ENCODE peak calls at places on chromosome 6, in eight cellular contexts. D is psoas muscle; Y is AG04449; J is CD8-positive, alpha-beta T cell; P is astrocyte of the cerebellum; L is SK-N-SH; A is uterus; W is neural progenitor cell. O is an unnamed sample.

GRCh38 chr6:139988702-139989101 is 614.3 kb upstream of the CITED2 start:
- DNase-seq in D (no peak), Y (no peak), J (no peak), P (no peak), L (no peak), A (no peak), W (no peak), O (no peak)

GRCh38 chr6:13664703-13665352 is 46.8 kb downstream of the RANBP9 start:
- DNase-seq in D (no peak), Y (no peak), J (no peak), P (no peak), L (no peak), A (no peak), W (no peak), O (no peak)

GRCh38 chr6:130973521-130974277 is 89.3 kb downstream of the EPB41L2 start:
- DNase-seq in D (no peak), Y (no peak), J (no peak), P (no peak), L (no peak), A (no peak), W (no peak), O (no peak)

GRCh38 chr6:11258260-11259237 is 26.1 kb upstream of the NEDD9 start:
- DNase-seq in D (no peak), Y (no peak), J (no peak), P (peak), L (no peak), A (no peak), W (no peak), O (no peak)

GRCh38 chr6:140538926-140539325 is 1164.5 kb upstream of the CITED2 start:
- DNase-seq in D (no peak), Y (no peak), J (no peak), P (no peak), L (no peak), A (no peak), W (no peak), O (no peak)

GRCh38 chr6:31065556-31065955 is 46.8 kb downstream of the C6orf15 start:
- DNase-seq in D (no peak), Y (no peak), J (no peak), P (no peak), L (no peak), A (no peak), W (no peak), O (no peak)

GRCh38 chr6:37177083-37177949 is 7.4 kb downstream of the PIM1 start:
- DNase-seq in D (no peak), Y (no peak), J (no peak), P (no peak), L (no peak), A (no peak), W (no peak), O (no peak)

GRCh38 chr6:26270903-26271639 is 93.9 kb upstream of the BTN3A2 start:
- DNase-seq in D (peak), Y (no peak), J (peak), P (peak), L (peak), A (peak), W (peak), O (peak)

GRCh38 chr6:45676376-45676775 is 298.6 kb upstream of the SUPT3H start:
- DNase-seq in D (no peak), Y (no peak), J (no peak), P (no peak), L (no peak), A (no peak), W (no peak), O (no peak)

GRCh38 chr6:28651161-28651560 is 125.5 kb downstream of the GPX5 start:
- DNase-seq in D (no peak), Y (no peak), J (no peak), P (no peak), L (no peak), A (no peak), W (no peak), O (no peak)

GRCh38 chr6:158311193-158311592 is 1.1 kb upstream of the TULP4 start:
- DNase-seq in D (no peak), Y (no peak), J (no peak), P (no peak), L (no peak), A (no peak), W (no peak), O (no peak)

GRCh38 chr6:109339906-109340678 is 42.2 kb downstream of the CD164 start:
- DNase-seq in D (no peak), Y (no peak), J (no peak), P (no peak), L (no peak), A (no peak), W (no peak), O (no peak)

GRCh38 chr6:31888281-31889258 is 8.9 kb downstream of the EHMT2 start:
- DNase-seq in D (no peak), Y (no peak), J (peak), P (no peak), L (peak), A (no peak), W (peak), O (no peak)

GRCh38 chr6:163457637-163458561 is 43.4 kb downstream of the QKI start:
- DNase-seq in D (no peak), Y (peak), J (no peak), P (peak), L (no peak), A (no peak), W (no peak), O (peak)

GRCh38 chr6:19301980-19302379 is 535.2 kb upstream of the ID4 start:
- DNase-seq in D (no peak), Y (no peak), J (no peak), P (no peak), L (no peak), A (no peak), W (peak), O (no peak)

GRCh38 chr6:51414361-51414760 is 595.7 kb downstream of the TFAP2B start:
- DNase-seq in D (no peak), Y (no peak), J (no peak), P (no peak), L (no peak), A (no peak), W (no peak), O (no peak)

GRCh38 chr6:51684038-51684437 is 403.4 kb downstream of the PKHD1 start:
- DNase-seq in D (no peak), Y (no peak), J (no peak), P (no peak), L (no peak), A (no peak), W (no peak), O (no peak)

GRCh38 chr6:11414564-11414963 is 123.0 kb upstream of the TMEM170B start:
- DNase-seq in D (no peak), Y (no peak), J (no peak), P (no peak), L (no peak), A (no peak), W (no peak), O (no peak)

GRCh38 chr6:106885659-106886058 is 88.9 kb downstream of the CD24 start:
- DNase-seq in D (no peak), Y (no peak), J (no peak), P (no peak), L (no peak), A (no peak), W (no peak), O (no peak)

GRCh38 chr6:166221040-166221439 is 53.4 kb upstream of the TBXT start:
- DNase-seq in D (no peak), Y (no peak), J (no peak), P (no peak), L (no peak), A (no peak), W (no peak), O (no peak)

GRCh38 chr6:30325150-30325872 is 1.4 kb upstream of the TRIM39 start:
- DNase-seq in D (no peak), Y (no peak), J (no peak), P (no peak), L (peak), A (no peak), W (peak), O (no peak)

GRCh38 chr6:36426622-36427021 is 16.0 kb downstream of the PXT1 start:
- DNase-seq in D (no peak), Y (no peak), J (no peak), P (no peak), L (no peak), A (no peak), W (no peak), O (no peak)

GRCh38 chr6:41695825-41696224 is 39.6 kb downstream of the TFEB start:
- DNase-seq in D (no peak), Y (no peak), J (no peak), P (no peak), L (no peak), A (no peak), W (no peak), O (no peak)

GRCh38 chr6:83767033-83767432 is 58.1 kb upstream of the SNAP91 start:
- DNase-seq in D (no peak), Y (no peak), J (no peak), P (no peak), L (no peak), A (no peak), W (no peak), O (no peak)

GRCh38 chr6:29647927-29648642 is 8.8 kb upstream of the MOG start:
- DNase-seq in D (no peak), Y (no peak), J (no peak), P (no peak), L (peak), A (no peak), W (peak), O (no peak)

GRCh38 chr6:108166664-108167448 is 1.0 kb downstream of the NR2E1 start:
- DNase-seq in D (no peak), Y (no peak), J (no peak), P (no peak), L (peak), A (no peak), W (peak), O (no peak)

GRCh38 chr6:113630365-113630737 is 226.8 kb upstream of the MARCKS start:
- DNase-seq in D (no peak), Y (peak), J (no peak), P (no peak), L (no peak), A (no peak), W (no peak), O (peak)

GRCh38 chr6:155530219-155530834 is 74.7 kb upstream of the NOX3 start:
- DNase-seq in D (no peak), Y (no peak), J (no peak), P (peak), L (peak), A (no peak), W (peak), O (peak)

GRCh38 chr6:31794294-31794865 is 1.2 kb downstream of the VARS1 start:
- DNase-seq in D (no peak), Y (no peak), J (no peak), P (no peak), L (no peak), A (no peak), W (peak), O (no peak)

GRCh38 chr6:47334334-47334733 is 24.6 kb upstream of the TNFRSF21 start:
- DNase-seq in D (no peak), Y (no peak), J (no peak), P (no peak), L (no peak), A (no peak), W (no peak), O (no peak)

GRCh38 chr6:8983202-8983688 is 547.9 kb upstream of the SLC35B3 start:
- DNase-seq in D (peak), Y (no peak), J (peak), P (peak), L (peak), A (peak), W (peak), O (no peak)

GRCh38 chr6:26311012-26311384 is 54.0 kb upstream of the BTN3A2 start:
- DNase-seq in D (no peak), Y (no peak), J (no peak), P (no peak), L (no peak), A (no peak), W (peak), O (no peak)

GRCh38 chr6:134830945-134831344 is 119.0 kb downstream of the ALDH8A1 start:
- DNase-seq in D (no peak), Y (no peak), J (no peak), P (no peak), L (no peak), A (no peak), W (no peak), O (no peak)

GRCh38 chr6:11374036-11375010 is 141.9 kb upstream of the NEDD9 start:
- DNase-seq in D (no peak), Y (no peak), J (no peak), P (no peak), L (no peak), A (no peak), W (no peak), O (no peak)

GRCh38 chr6:14804444-14805210 is 441.2 kb upstream of the JARID2 start:
- DNase-seq in D (peak), Y (peak), J (no peak), P (peak), L (peak), A (peak), W (no peak), O (peak)

GRCh38 chr6:159983641-159984080 is 14.8 kb downstream of the IGF2R start:
- DNase-seq in D (no peak), Y (no peak), J (no peak), P (no peak), L (no peak), A (no peak), W (no peak), O (no peak)

DNA sequence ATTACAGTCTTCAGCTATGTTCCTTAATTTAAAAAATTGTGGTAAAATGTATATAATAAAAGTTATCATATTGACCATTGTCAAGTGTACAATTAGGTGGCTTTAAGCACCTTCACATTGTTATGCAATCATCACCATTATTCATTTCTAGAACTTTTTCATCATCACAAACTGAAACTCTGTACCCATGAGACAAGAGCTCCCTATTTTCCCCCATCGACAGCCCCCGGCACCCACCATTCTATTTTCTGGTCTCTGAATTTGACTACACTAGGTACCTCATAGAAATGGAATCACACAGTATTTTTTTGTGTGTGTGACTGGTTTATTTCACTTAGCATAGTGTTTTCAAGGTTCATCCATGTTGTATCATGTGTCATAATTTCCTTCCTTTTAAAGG is 39.7 kb upstream of the FYN start:
- DNase-seq in D (no peak), Y (no peak), J (no peak), P (no peak), L (no peak), A (no peak), W (no peak), O (no peak)
- TF ChIP-seq CTCF in D (no peak), Y (no peak), J (no peak), P (no peak), L (no peak), A (no peak), W (no peak), O (no peak)

DNA sequence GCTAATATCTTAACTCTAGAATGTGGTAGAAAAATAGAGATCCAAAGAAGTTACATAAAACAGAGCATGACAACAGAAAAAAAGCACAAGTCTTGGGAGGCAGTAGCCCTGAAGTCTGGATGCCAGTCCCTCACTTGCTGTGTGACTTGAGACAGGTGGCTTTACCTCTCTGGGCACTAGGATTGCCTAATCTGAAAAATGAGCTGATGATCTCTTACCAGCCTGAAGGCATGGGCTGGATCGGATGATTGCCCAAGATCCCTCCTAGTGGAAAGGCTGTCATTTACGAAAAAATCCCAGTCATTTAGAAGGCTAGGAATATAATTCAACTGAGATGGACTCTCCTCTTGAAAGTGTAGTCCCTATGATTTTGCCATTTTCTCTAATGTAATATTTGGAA is 10.9 kb upstream of the GCM1 start:
- DNase-seq in D (no peak), Y (no peak), J (no peak), P (no peak), L (no peak), A (no peak), W (no peak), O (no peak)
- TF ChIP-seq CTCF in D (no peak), Y (no peak), J (no peak), P (no peak), L (no peak), A (no peak), W (no peak), O (no peak)

GRCh38 chr6:4788482-4788881 is 12.3 kb downstream of the CDYL start:
- DNase-seq in D (no peak), Y (no peak), J (no peak), P (no peak), L (no peak), A (no peak), W (no peak), O (no peak)

GRCh38 chr6:4786936-4787504 is 10.8 kb downstream of the CDYL start:
- DNase-seq in D (no peak), Y (no peak), J (no peak), P (no peak), L (no peak), A (no peak), W (no peak), O (no peak)

GRCh38 chr6:4791174-4791573 is 15.0 kb downstream of the CDYL start:
- DNase-seq in D (no peak), Y (no peak), J (no peak), P (no peak), L (no peak), A (no peak), W (no peak), O (no peak)

GRCh38 chr6:4790158-4790899 is 14.1 kb downstream of the CDYL start:
- DNase-seq in D (no peak), Y (no peak), J (no peak), P (no peak), L (no peak), A (no peak), W (no peak), O (no peak)

GRCh38 chr6:4788953-4789584 is 12.9 kb downstream of the CDYL start:
- DNase-seq in D (no peak), Y (no peak), J (no peak), P (no peak), L (no peak), A (no peak), W (peak), O (no peak)
- TF ChIP-seq CTCF in D (no peak), Y (no peak), J (no peak), P (no peak), L (no peak), A (no peak), W (peak), O (no peak)

GRCh38 chr6:5766260-5766659 is 240.5 kb downstream of the NRN1 start:
- DNase-seq in D (no peak), Y (no peak), J (no peak), P (no peak), L (peak), A (no peak), W (no peak), O (no peak)
- TF ChIP-seq CTCF in D (peak), Y (peak), J (no peak), P (peak), L (peak), A (no peak), W (peak), O (peak)

GRCh38 chr6:86938814-86939213 is 1.5 kb downstream of the HTR1E start:
- DNase-seq in D (no peak), Y (no peak), J (no peak), P (no peak), L (no peak), A (no peak), W (no peak), O (no peak)
- TF ChIP-seq CTCF in D (no peak), Y (no peak), J (no peak), P (no peak), L (no peak), A (no peak), W (no peak), O (no peak)

GRCh38 chr6:17470953-17471335 is 77.5 kb downstream of the CAP2 start:
- DNase-seq in D (no peak), Y (no peak), J (no peak), P (no peak), L (no peak), A (no peak), W (no peak), O (peak)
- TF ChIP-seq CTCF in D (no peak), Y (no peak), J (no peak), P (no peak), L (no peak), A (peak), W (no peak), O (peak)

DNA sequence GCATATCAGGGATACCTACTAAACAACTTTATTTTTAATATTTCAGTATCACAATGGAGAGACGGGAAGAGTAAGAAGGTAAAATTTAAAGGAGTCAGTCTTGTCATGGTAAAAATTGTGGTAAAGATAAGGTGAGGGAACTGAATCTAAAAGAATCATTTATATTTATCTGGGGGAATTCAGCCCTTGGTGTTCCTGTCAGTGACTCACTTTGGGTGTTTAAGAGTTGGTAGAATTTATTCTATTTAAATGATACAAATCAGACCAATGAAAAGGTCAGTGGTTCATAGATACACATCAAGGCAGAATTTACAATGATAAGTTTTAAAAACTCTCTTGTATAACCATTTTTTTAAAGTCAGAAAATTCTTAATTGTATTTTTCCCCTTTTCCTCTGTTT is 164.4 kb downstream of the CDKAL1 start:
- DNase-seq in D (no peak), Y (no peak), J (no peak), P (no peak), L (no peak), A (no peak), W (no peak), O (no peak)
- TF ChIP-seq CTCF in D (no peak), Y (no peak), J (no peak), P (no peak), L (no peak), A (no peak), W (no peak), O (no peak)

GRCh38 chr6:44655368-44656342 is 268.1 kb downstream of the CDC5L start:
- DNase-seq in D (peak), Y (no peak), J (peak), P (no peak), L (peak), A (peak), W (peak), O (peak)
- TF ChIP-seq CTCF in D (peak), Y (peak), J (peak), P (peak), L (peak), A (peak), W (peak), O (peak)

GRCh38 chr6:79250107-79250514 is 15.6 kb upstream of the HMGN3 start:
- DNase-seq in D (no peak), Y (no peak), J (no peak), P (no peak), L (no peak), A (no peak), W (peak), O (no peak)
- TF ChIP-seq CTCF in D (no peak), Y (no peak), J (no peak), P (peak), L (peak), A (no peak), W (peak), O (no peak)